ENCODE peak calls at places on chromosomes 13 and 19, in four cellular contexts. K is mucosa of descending colon, I is fibroblast of pulmonary artery, A is Right ventricle myocardium superior. H is an unnamed sample.

GRCh38 chr19:581399-582111 is 8.1 kb upstream of the HCN2 start:
- DNase-seq in K (no peak), I (no peak), A (peak; percentile 58), H (no peak)

GRCh38 chr13:41152005-41152404 is 19.4 kb upstream of the KBTBD6 start:
- DNase-seq in K (no peak), A (no peak), I (no peak), H (no peak)

GRCh38 chr19:45474941-45475516 is 7.2 kb downstream of the FOSB start:
- DNase-seq in I (peak; percentile 60), K (no peak), A (no peak), H (peak; percentile 30)

GRCh38 chr13:20198781-20199180 is 6.0 kb upstream of the GJB2 start:
- DNase-seq in K (no peak), I (no peak), A (no peak), H (no peak)

GRCh38 chr19:37981785-37982475 is 74.9 kb downstream of the SIPA1L3 start:
- DNase-seq in K (no peak), I (no peak), A (no peak), H (no peak)

GRCh38 chr13:101416181-101417042 is at the start of gene NALCN:
- DNase-seq in K (no peak), A (peak; percentile 54), I (peak; percentile 9), H (peak; percentile 39)

GRCh38 chr13:101572456-101572855 is 120.0 kb downstream of the ITGBL1 start:
- DNase-seq in K (no peak), I (no peak), A (no peak), H (peak; percentile 5)

GRCh38 chr13:27970382-27971235 is 1.5 kb upstream of the CDX2 start:
- DNase-seq in I (no peak), K (no peak), A (no peak), H (no peak)

GRCh38 chr13:48112896-48113525 is 18.1 kb upstream of the MED4 start:
- DNase-seq in K (no peak), I (no peak), A (no peak), H (peak; percentile 47)

GRCh38 chr13:51453308-51453958 is 597 bp upstream of the INTS6 start:
- DNase-seq in K (peak; percentile 92), I (no peak), A (peak; percentile 91), H (no peak)

GRCh38 chr19:38003427-38004099 is 96.6 kb downstream of the SIPA1L3 start:
- DNase-seq in A (peak; percentile 79), I (peak; percentile 89), K (peak; percentile 74), H (peak; percentile 97)